ENCODE peak calls at places on chromosomes 3 and 15, in five cellular contexts. One of them, this sample, is unnamed. For H3K4me1, the result is how much of the 10 kb centered on the place peaks cover.

GRCh38 chr3:112136959-112137693 is 4.1 kb upstream of the GCSAM start:
- DNase-seq in transverse colon: peak
- DNase-seq in OCI-LY7: peak
- DNase-seq in Peyer's patch: peak
- DNase-seq in endodermal cell: peak
- DNase-seq in this sample: no peak

GRCh38 chr15:25763954-25764353 is 99.2 kb downstream of the ATP10A start:
- DNase-seq in Peyer's patch: no peak
- DNase-seq in transverse colon: no peak
- DNase-seq in OCI-LY7: no peak
- DNase-seq in endodermal cell: no peak
- DNase-seq in this sample: peak

GRCh38 chr15:39530446-39531342 is 50.2 kb upstream of the THBS1 start:
- DNase-seq in transverse colon: no peak
- DNase-seq in Peyer's patch: no peak
- DNase-seq in OCI-LY7: no peak
- DNase-seq in endodermal cell: peak
- DNase-seq in this sample: no peak

GRCh38 chr3:145427355-145427754 is 733.6 kb downstream of the PLOD2 start:
- DNase-seq in OCI-LY7: no peak
- DNase-seq in transverse colon: no peak
- DNase-seq in Peyer's patch: no peak
- DNase-seq in endodermal cell: no peak
- DNase-seq in this sample: no peak

GRCh38 chr3:63364495-63364894 is 86.4 kb downstream of the SYNPR start:
- DNase-seq in Peyer's patch: no peak
- DNase-seq in OCI-LY7: no peak
- DNase-seq in endodermal cell: no peak
- DNase-seq in transverse colon: no peak
- DNase-seq in this sample: no peak

GRCh38 chr3:10464068-10464434 is 41.3 kb downstream of the ATP2B2 start:
- DNase-seq in endodermal cell: no peak
- DNase-seq in Peyer's patch: no peak
- DNase-seq in transverse colon: no peak
- DNase-seq in OCI-LY7: peak
- DNase-seq in this sample: no peak

GRCh38 chr3:194364652-194365434 is 4.7 kb downstream of the LRRC15 start:
- DNase-seq in Peyer's patch: no peak
- DNase-seq in transverse colon: peak
- DNase-seq in OCI-LY7: no peak
- DNase-seq in endodermal cell: no peak
- DNase-seq in this sample: no peak

GRCh38 chr3:186281172-186281571 is 80.9 kb downstream of the DGKG start:
- DNase-seq in transverse colon: no peak
- DNase-seq in OCI-LY7: no peak
- DNase-seq in Peyer's patch: no peak
- DNase-seq in endodermal cell: no peak
- DNase-seq in this sample: no peak

GRCh38 chr3:42664443-42664814 is 10.9 kb downstream of the ZBTB47 start:
- DNase-seq in Peyer's patch: peak
- DNase-seq in transverse colon: no peak
- DNase-seq in OCI-LY7: no peak
- DNase-seq in endodermal cell: no peak
- DNase-seq in this sample: no peak

GRCh38 chr3:5787863-5788488 is 600.5 kb downstream of the EDEM1 start:
- DNase-seq in endodermal cell: peak
- DNase-seq in Peyer's patch: peak
- DNase-seq in OCI-LY7: no peak
- DNase-seq in transverse colon: peak
- DNase-seq in this sample: no peak

GRCh38 chr3:125132815-125133214 is 77.0 kb upstream of the HEG1 start:
- DNase-seq in endodermal cell: no peak
- DNase-seq in transverse colon: no peak
- DNase-seq in OCI-LY7: peak
- DNase-seq in Peyer's patch: no peak
- DNase-seq in this sample: no peak

GRCh38 chr3:125157183-125157582 is 55.4 kb downstream of the SLC12A8 start:
- DNase-seq in OCI-LY7: no peak
- DNase-seq in Peyer's patch: no peak
- DNase-seq in endodermal cell: peak
- DNase-seq in transverse colon: no peak
- DNase-seq in this sample: no peak

GRCh38 chr3:165185707-165186327 is 10.4 kb downstream of the SLITRK3 start:
- DNase-seq in transverse colon: peak
- DNase-seq in Peyer's patch: peak
- DNase-seq in OCI-LY7: peak
- DNase-seq in endodermal cell: peak
- DNase-seq in this sample: peak

GRCh38 chr3:138949445-138950005 is 2.5 kb downstream of the FOXL2NB start:
- DNase-seq in transverse colon: no peak
- DNase-seq in endodermal cell: peak
- DNase-seq in Peyer's patch: no peak
- DNase-seq in OCI-LY7: no peak
- DNase-seq in this sample: no peak
- H3K4me1 ChIP-seq in transverse colon: under half
- H3K4me1 ChIP-seq in endodermal cell: under half
- H3K4me1 ChIP-seq in Peyer's patch: under half
- H3K4me1 ChIP-seq in OCI-LY7: under half
- H3K4me1 ChIP-seq in this sample: under half

GRCh38 chr15:57390583-57390982 is 14.3 kb downstream of the CGNL1 start:
- DNase-seq in OCI-LY7: no peak
- DNase-seq in Peyer's patch: no peak
- DNase-seq in endodermal cell: no peak
- DNase-seq in transverse colon: no peak
- DNase-seq in this sample: no peak

GRCh38 chr15:57391537-57391936 is 15.2 kb downstream of the CGNL1 start:
- DNase-seq in endodermal cell: peak
- DNase-seq in OCI-LY7: no peak
- DNase-seq in Peyer's patch: no peak
- DNase-seq in transverse colon: no peak
- DNase-seq in this sample: no peak

GRCh38 chr15:57398336-57398735 is 22.0 kb downstream of the CGNL1 start:
- DNase-seq in transverse colon: no peak
- DNase-seq in OCI-LY7: no peak
- DNase-seq in endodermal cell: peak
- DNase-seq in Peyer's patch: no peak
- DNase-seq in this sample: no peak

GRCh38 chr15:57393081-57393480 is 16.8 kb downstream of the CGNL1 start:
- DNase-seq in endodermal cell: peak
- DNase-seq in OCI-LY7: no peak
- DNase-seq in transverse colon: no peak
- DNase-seq in Peyer's patch: no peak
- DNase-seq in this sample: no peak

DNA sequence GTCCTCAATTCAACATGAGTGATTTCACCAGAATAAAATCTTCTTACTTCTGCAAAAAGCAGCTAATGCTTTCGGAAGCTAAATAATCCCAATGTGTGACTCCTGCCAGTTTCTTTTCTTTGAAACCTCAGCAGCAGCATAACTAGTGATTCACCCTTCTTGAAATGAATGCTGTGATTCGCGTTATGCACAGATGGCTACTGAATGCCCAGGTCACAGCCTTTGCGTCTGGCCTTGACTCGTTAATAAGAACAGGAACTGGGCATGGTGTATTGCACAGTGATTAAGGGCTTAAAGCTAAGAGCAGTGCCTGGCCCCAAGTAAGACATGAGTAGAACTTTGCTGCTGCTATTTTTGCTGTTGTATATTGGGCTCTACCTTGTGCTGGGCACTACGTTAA is 19.0 kb downstream of the CGNL1 start:
- DNase-seq in OCI-LY7: no peak
- DNase-seq in transverse colon: no peak
- DNase-seq in endodermal cell: peak
- DNase-seq in Peyer's patch: no peak
- DNase-seq in this sample: no peak
- H3K4me1 ChIP-seq in OCI-LY7: under half
- H3K4me1 ChIP-seq in transverse colon: under half
- H3K4me1 ChIP-seq in endodermal cell: under half
- H3K4me1 ChIP-seq in Peyer's patch: under half
- H3K4me1 ChIP-seq in this sample: under half

GRCh38 chr3:187775549-187775948 is 30.3 kb upstream of the BCL6 start:
- DNase-seq in Peyer's patch: no peak
- DNase-seq in OCI-LY7: no peak
- DNase-seq in endodermal cell: no peak
- DNase-seq in transverse colon: no peak
- DNase-seq in this sample: no peak
- H3K4me1 ChIP-seq in Peyer's patch: under half
- H3K4me1 ChIP-seq in OCI-LY7: under half
- H3K4me1 ChIP-seq in endodermal cell: under half
- H3K4me1 ChIP-seq in transverse colon: under half
- H3K4me1 ChIP-seq in this sample: under half

GRCh38 chr15:67781061-67781460 is 44.2 kb upstream of the SKOR1 start:
- DNase-seq in endodermal cell: no peak
- DNase-seq in OCI-LY7: no peak
- DNase-seq in transverse colon: no peak
- DNase-seq in Peyer's patch: no peak
- DNase-seq in this sample: no peak
- H3K4me1 ChIP-seq in endodermal cell: under half
- H3K4me1 ChIP-seq in OCI-LY7: half or more
- H3K4me1 ChIP-seq in transverse colon: under half
- H3K4me1 ChIP-seq in Peyer's patch: under half
- H3K4me1 ChIP-seq in this sample: under half

DNA sequence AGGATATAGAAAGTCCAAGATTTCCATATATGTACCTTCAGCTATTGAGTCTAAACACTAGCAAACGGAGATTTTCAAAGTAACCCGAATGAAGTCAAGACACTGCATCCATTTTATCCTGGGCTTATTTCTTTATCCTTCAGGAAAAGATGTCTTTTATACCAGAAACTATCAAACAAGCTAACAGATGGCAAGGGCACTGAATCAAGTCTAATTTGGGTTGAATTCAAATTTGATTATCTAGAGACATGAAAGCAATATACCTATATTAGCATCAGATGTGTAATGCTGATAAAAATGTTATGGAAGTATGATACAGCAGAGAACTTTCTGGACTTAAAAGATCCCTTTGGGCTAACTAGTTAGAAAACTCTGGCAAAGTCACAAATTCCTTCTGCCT is 138.3 kb upstream of the TSPAN3 start:
- DNase-seq in endodermal cell: no peak
- DNase-seq in transverse colon: no peak
- DNase-seq in OCI-LY7: no peak
- DNase-seq in Peyer's patch: no peak
- DNase-seq in this sample: no peak
- H3K4me1 ChIP-seq in endodermal cell: under half
- H3K4me1 ChIP-seq in transverse colon: under half
- H3K4me1 ChIP-seq in OCI-LY7: under half
- H3K4me1 ChIP-seq in Peyer's patch: under half
- H3K4me1 ChIP-seq in this sample: under half

This sample was measured in stomach.